ENCODE peak calls at places on chromosome 3, in four cellular contexts. W is uterus, N is SK-N-SH, U is PC-3. M is an unnamed sample.

GRCh38 chr3:47347217-47347801 is 33.5 kb upstream of the PTPN23 start:
- DNase-seq in W (no peak), N (no peak), U (no peak), M (no peak)

GRCh38 chr3:195032955-195033354 is 238.0 kb downstream of the XXYLT1 start:
- DNase-seq in W (no peak), U (no peak), N (no peak), M (no peak)

GRCh38 chr3:13068269-13069010 is 4.8 kb downstream of the IQSEC1 start:
- DNase-seq in W (no peak), N (no peak), U (no peak), M (no peak)

GRCh38 chr3:116443096-116443793 is 2.0 kb downstream of the LSAMP start:
- DNase-seq in N (peak; percentile 29), W (no peak), U (no peak), M (no peak)

GRCh38 chr3:150059729-150060128 is 89.0 kb upstream of the PFN2 start:
- DNase-seq in N (no peak), U (no peak), W (no peak), M (no peak)

GRCh38 chr3:182124187-182124586 is 412.5 kb downstream of the SOX2 start:
- DNase-seq in W (no peak), N (no peak), U (no peak), M (no peak)

GRCh38 chr3:1532935-1533606 is 440.2 kb downstream of the CNTN6 start:
- DNase-seq in U (no peak), W (no peak), N (no peak), M (no peak)

GRCh38 chr3:24128195-24129005 is 183.3 kb downstream of the NR1D2 start:
- DNase-seq in W (peak; percentile 47), U (peak; percentile 66), N (no peak), M (no peak)

GRCh38 chr3:149519912-149520311 is 45.4 kb downstream of the TM4SF4 start:
- DNase-seq in N (no peak), U (no peak), W (no peak), M (no peak)

GRCh38 chr3:156751461-156752025 is 74.6 kb upstream of the LEKR1 start:
- DNase-seq in N (peak; percentile 47), W (peak; percentile 63), U (no peak), M (peak; percentile 57)

GRCh38 chr3:73520931-73521461 is 103.7 kb downstream of the PDZRN3 start:
- DNase-seq in N (no peak), W (peak; percentile 86), U (no peak), M (no peak)

GRCh38 chr3:128875556-128876120 is 3.8 kb upstream of the ACAD9 start:
- DNase-seq in U (peak; percentile 3), N (peak; percentile 58), W (no peak), M (no peak)

GRCh38 chr3:72951259-72951722 is 45.3 kb upstream of the PPP4R2 start:
- DNase-seq in U (no peak), W (no peak), N (no peak), M (no peak)

GRCh38 chr3:54819926-54820325 is 107.9 kb downstream of the LRTM1 start:
- DNase-seq in U (no peak), N (no peak), W (no peak), M (no peak)

GRCh38 chr3:55704521-55704920 is 217.4 kb upstream of the WNT5A start:
- DNase-seq in W (no peak), U (no peak), N (no peak), M (no peak)

GRCh38 chr3:184636774-184637316 is 75.0 kb downstream of the MAGEF1 start:
- DNase-seq in W (peak; percentile 43), U (peak; percentile 89), N (peak; percentile 38), M (no peak)

GRCh38 chr3:108471346-108471935 is 39.0 kb downstream of the MYH15 start:
- DNase-seq in N (no peak), U (peak; percentile 52), W (no peak), M (no peak)

GRCh38 chr3:134879991-134880390 is 84.9 kb downstream of the EPHB1 start:
- DNase-seq in U (no peak), N (no peak), W (no peak), M (no peak)

GRCh38 chr3:16548721-16549120 is 35.2 kb upstream of the RFTN1 start:
- DNase-seq in U (peak; percentile 87), W (no peak), N (no peak), M (no peak)

GRCh38 chr3:170724599-170724998 is 138.7 kb upstream of the SLC7A14 start:
- DNase-seq in W (peak; percentile 55), N (no peak), U (no peak), M (peak; percentile 39)

GRCh38 chr3:188749010-188749617 is 422.7 kb upstream of the TPRG1 start:
- DNase-seq in U (peak; percentile 74), W (no peak), N (peak; percentile 5), M (no peak)

GRCh38 chr3:45188714-45189659 is 37.1 kb downstream of the TMEM158 start:
- DNase-seq in N (no peak), U (peak; percentile 48), W (peak; percentile 50), M (no peak)

GRCh38 chr3:77467702-77468407 is 428.0 kb downstream of the ROBO2 start:
- DNase-seq in W (no peak), U (no peak), N (no peak), M (peak; percentile 21)

GRCh38 chr3:108036984-108037741 is 53.7 kb downstream of the CD47 start:
- DNase-seq in W (no peak), U (peak; percentile 45), N (no peak), M (no peak)

GRCh38 chr3:126266291-126266840 is 86.0 kb upstream of the ALDH1L1 start:
- DNase-seq in U (no peak), W (peak; percentile 66), N (no peak), M (peak; percentile 68)

GRCh38 chr3:138381950-138382715 is 33.8 kb downstream of the MRAS start:
- DNase-seq in U (no peak), W (peak; percentile 73), N (no peak), M (peak; percentile 81)

GRCh38 chr3:82281205-82281604 is 519.8 kb upstream of the GBE1 start:
- DNase-seq in W (no peak), U (peak; percentile 61), N (no peak), M (no peak)

GRCh38 chr3:193782747-193783146 is 189.7 kb downstream of the OPA1 start:
- DNase-seq in W (no peak), U (no peak), N (no peak), M (no peak)

GRCh38 chr3:193780810-193781472 is 187.9 kb downstream of the OPA1 start:
- DNase-seq in W (peak; percentile 92), U (peak; percentile 95), N (peak; percentile 84), M (peak; percentile 87)

GRCh38 chr3:193780371-193780770 is 187.4 kb downstream of the OPA1 start:
- DNase-seq in W (no peak), U (no peak), N (no peak), M (no peak)

GRCh38 chr3:193783166-193783896 is 190.3 kb downstream of the OPA1 start:
- DNase-seq in U (peak; percentile 73), W (no peak), N (no peak), M (no peak)

GRCh38 chr3:193782280-193782654 is 189.3 kb downstream of the OPA1 start:
- DNase-seq in U (peak; percentile 67), W (no peak), N (no peak), M (no peak)
- H3K27ac ChIP-seq in U (peak overlapping the region; percentile 78), W (no peak overlapping the region), N (no peak overlapping the region), M (no peak overlapping the region)

GRCh38 chr3:40476478-40477470 is at the start of gene ZNF619:
- DNase-seq in N (peak; percentile 86), W (peak; percentile 73), U (peak; percentile 75), M (peak; percentile 70)
- H3K27ac ChIP-seq in N (peak within 1 kb of the TSS; percentile 32), W (peak within 1 kb of the TSS; percentile 77), U (no peak within 1 kb of the TSS), M (no peak within 1 kb of the TSS)

GRCh38 chr3:52020796-52021195 is 25.1 kb upstream of the RPL29 start:
- DNase-seq in N (no peak), U (no peak), W (no peak), M (no peak)

GRCh38 chr3:52023101-52023770 is 27.5 kb upstream of the RPL29 start:
- DNase-seq in U (no peak), N (no peak), W (no peak), M (no peak)

GRCh38 chr3:52021869-52022268 is 26.2 kb upstream of the RPL29 start:
- DNase-seq in N (peak; percentile 62), W (peak; percentile 58), U (no peak), M (peak; percentile 44)

GRCh38 chr3:52023860-52024764 is 28.4 kb upstream of the RPL29 start:
- DNase-seq in W (no peak), N (no peak), U (no peak), M (no peak)

GRCh38 chr3:52022323-52023100 is 26.8 kb upstream of the RPL29 start:
- DNase-seq in U (no peak), N (no peak), W (peak; percentile 37), M (no peak)
- H3K27ac ChIP-seq in U (no peak overlapping the region), N (peak overlapping the region; percentile 40), W (peak overlapping the region; percentile 83), M (no peak overlapping the region)

GRCh38 chr3:155270485-155271342 is 22.8 kb downstream of the STRIT1 start:
- DNase-seq in U (peak; percentile 49), N (no peak), W (no peak), M (no peak)
- H3K27ac ChIP-seq in U (peak overlapping the region; percentile 82), N (no peak overlapping the region), W (no peak overlapping the region), M (no peak overlapping the region)

GRCh38 chr3:32839714-32840085 is 21.9 kb downstream of the TRIM71 start:
- DNase-seq in W (no peak), N (no peak), U (no peak), M (no peak)
- H3K27ac ChIP-seq in W (no peak overlapping the region), N (no peak overlapping the region), U (no peak overlapping the region), M (no peak overlapping the region)

GRCh38 chr3:114379266-114379665 is 85.4 kb downstream of the TIGIT start:
- DNase-seq in U (no peak), N (no peak), W (no peak), M (no peak)

GRCh38 chr3:114384558-114384903 is 90.7 kb downstream of the TIGIT start:
- DNase-seq in N (no peak), W (no peak), U (no peak), M (no peak)

GRCh38 chr3:114380233-114380645 is 86.4 kb downstream of the TIGIT start:
- DNase-seq in W (peak; percentile 61), N (no peak), U (no peak), M (peak; percentile 71)

GRCh38 chr3:114389156-114389555 is 95.3 kb downstream of the TIGIT start:
- DNase-seq in W (no peak), U (no peak), N (no peak), M (no peak)

GRCh38 chr3:114383875-114384557 is 90.2 kb downstream of the TIGIT start:
- DNase-seq in N (peak; percentile 61), U (peak; percentile 77), W (peak; percentile 84), M (peak; percentile 87)
- H3K27ac ChIP-seq in N (peak overlapping the region; percentile 37), U (no peak overlapping the region), W (peak overlapping the region; percentile 80), M (peak overlapping the region; percentile 63)

DNA sequence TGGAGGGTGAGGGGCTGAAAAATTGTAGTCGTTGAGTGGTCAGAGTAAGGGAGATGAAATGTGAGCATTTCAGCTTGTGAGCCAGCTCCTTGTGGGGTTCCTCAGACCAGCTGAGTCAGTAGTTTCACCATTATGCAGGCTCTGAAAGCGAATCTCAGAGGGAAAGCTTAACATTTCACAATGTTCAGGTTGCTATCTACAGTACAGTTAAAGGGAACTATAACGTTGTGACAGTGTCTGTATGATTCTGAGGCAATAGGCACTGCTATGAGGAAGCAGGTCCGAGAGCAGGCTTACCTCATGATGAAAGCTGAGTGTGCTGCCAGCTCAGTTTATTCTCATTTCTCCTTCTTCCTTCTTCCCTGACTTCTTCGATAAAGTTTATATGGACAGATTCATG is 469.6 kb downstream of the EDEM1 start:
- DNase-seq in U (no peak), N (no peak), W (no peak), M (no peak)
- H3K27ac ChIP-seq in U (no peak overlapping the region), N (no peak overlapping the region), W (no peak overlapping the region), M (no peak overlapping the region)

GRCh38 chr3:38521391-38521987 is 25.3 kb downstream of the EXOG start:
- DNase-seq in W (peak; percentile 70), U (peak; percentile 84), N (peak; percentile 70), M (peak; percentile 51)
- H3K27ac ChIP-seq in W (no peak overlapping the region), U (no peak overlapping the region), N (no peak overlapping the region), M (no peak overlapping the region)

M was measured in ovary.